ENCODE peak calls at places on chromosomes 6 and 20, in seven cellular contexts. N, F, Z, B, T, W and R are unnamed samples.

GRCh38 chr6:53056273-53056672 is 8.9 kb upstream of the FBXO9 start:
- DNase-seq in F (no peak), N (no peak), Z (no peak), B (no peak), T (no peak), W (no peak), R (no peak)

GRCh38 chr6:3088446-3088845 is 20.2 kb downstream of the RIPK1 start:
- DNase-seq in B (no peak), N (no peak), Z (peak; percentile 11), W (no peak), F (no peak), T (no peak), R (peak; percentile 49)

GRCh38 chr6:3571206-3571815 is 114.5 kb upstream of the SLC22A23 start:
- DNase-seq in F (no peak), N (no peak), Z (peak; percentile 29), T (no peak), B (no peak), W (no peak), R (no peak)

GRCh38 chr6:125789167-125789566 is 1.6 kb upstream of the NCOA7 start:
- DNase-seq in B (no peak), T (no peak), N (no peak), W (no peak), F (no peak), Z (no peak), R (no peak)

GRCh38 chr6:71294121-71294523 is 5.5 kb downstream of the OGFRL1 start:
- DNase-seq in T (no peak), W (no peak), Z (peak; percentile 90), B (no peak), N (peak; percentile 99), F (no peak), R (peak; percentile 97)

GRCh38 chr6:113595921-113596376 is 261.2 kb upstream of the MARCKS start:
- DNase-seq in B (no peak), F (no peak), W (no peak), N (peak; percentile 77), Z (peak; percentile 47), T (no peak), R (peak; percentile 72)

GRCh38 chr6:40642190-40642589 is 55.0 kb upstream of the LRFN2 start:
- DNase-seq in T (no peak), W (no peak), B (no peak), Z (no peak), N (no peak), F (no peak), R (no peak)

GRCh38 chr6:12761376-12762115 is 45.0 kb downstream of the PHACTR1 start:
- DNase-seq in W (peak; percentile 29), F (no peak), N (no peak), Z (peak; percentile 20), T (no peak), B (no peak), R (peak; percentile 34)

GRCh38 chr6:44301782-44302564 is 11.2 kb downstream of the AARS2 start:
- DNase-seq in W (no peak), N (no peak), Z (no peak), F (no peak), B (no peak), T (no peak), R (no peak)

GRCh38 chr6:90253631-90254030 is 43.0 kb downstream of the BACH2 start:
- DNase-seq in W (no peak), Z (no peak), B (no peak), F (no peak), T (no peak), N (no peak), R (no peak)

GRCh38 chr20:87372-87771 is at the start of gene DEFB125:
- DNase-seq in F (no peak), Z (no peak), N (no peak), T (no peak), B (no peak), W (no peak), R (no peak)

GRCh38 chr20:61899971-61900370 is 165.7 kb downstream of the TAF4 start:
- DNase-seq in Z (no peak), F (no peak), N (no peak), W (no peak), B (no peak), T (peak; percentile 47), R (no peak)

GRCh38 chr20:380763-381580 is 412 bp downstream of the TRIB3 start:
- DNase-seq in B (peak; percentile 88), T (peak; percentile 81), F (peak; percentile 81), Z (peak; percentile 75), N (no peak), W (no peak), R (peak; percentile 58)

GRCh38 chr6:89553446-89553845 is 85.1 kb downstream of the LYRM2 start:
- DNase-seq in N (no peak), T (no peak), F (no peak), W (no peak), B (no peak), Z (no peak), R (no peak)

GRCh38 chr6:32194388-32194787 is 1.9 kb upstream of the GPSM3 start:
- DNase-seq in T (no peak), W (no peak), F (no peak), B (no peak), N (no peak), Z (no peak), R (no peak)

GRCh38 chr20:11716239-11716944 is 201.3 kb upstream of the BTBD3 start:
- DNase-seq in T (no peak), W (peak; percentile 17), Z (peak; percentile 31), N (peak; percentile 97), B (peak; percentile 66), F (peak; percentile 0), R (peak; percentile 96)

GRCh38 chr6:55433446-55434130 is 106.3 kb downstream of the GFRAL start:
- DNase-seq in N (no peak), T (no peak), B (no peak), Z (peak; percentile 52), F (no peak), W (no peak), R (peak; percentile 40)

GRCh38 chr20:31835554-31835953 is 9.8 kb downstream of the FOXS1 start:
- DNase-seq in F (no peak), W (no peak), N (no peak), T (no peak), Z (no peak), B (no peak), R (no peak)

GRCh38 chr20:10733122-10733521 is 59.3 kb upstream of the JAG1 start:
- DNase-seq in B (no peak), W (no peak), F (peak; percentile 19), T (no peak), Z (no peak), N (no peak), R (no peak)

GRCh38 chr6:4803343-4803744 is 27.1 kb downstream of the CDYL start:
- DNase-seq in B (no peak), N (no peak), F (no peak), W (no peak), Z (no peak), T (no peak), R (no peak)

GRCh38 chr6:169070506-169071176 is 183.0 kb downstream of the THBS2 start:
- DNase-seq in N (peak; percentile 97), F (no peak), B (peak; percentile 80), W (peak; percentile 100), T (peak; percentile 80), Z (peak; percentile 98), R (peak; percentile 99)
- TF ChIP-seq CTCF in N (peak; percentile 11), F (no peak), B (no peak), W (peak; percentile 18), T (no peak), Z (peak; percentile 23), R (peak; percentile 19)

DNA sequence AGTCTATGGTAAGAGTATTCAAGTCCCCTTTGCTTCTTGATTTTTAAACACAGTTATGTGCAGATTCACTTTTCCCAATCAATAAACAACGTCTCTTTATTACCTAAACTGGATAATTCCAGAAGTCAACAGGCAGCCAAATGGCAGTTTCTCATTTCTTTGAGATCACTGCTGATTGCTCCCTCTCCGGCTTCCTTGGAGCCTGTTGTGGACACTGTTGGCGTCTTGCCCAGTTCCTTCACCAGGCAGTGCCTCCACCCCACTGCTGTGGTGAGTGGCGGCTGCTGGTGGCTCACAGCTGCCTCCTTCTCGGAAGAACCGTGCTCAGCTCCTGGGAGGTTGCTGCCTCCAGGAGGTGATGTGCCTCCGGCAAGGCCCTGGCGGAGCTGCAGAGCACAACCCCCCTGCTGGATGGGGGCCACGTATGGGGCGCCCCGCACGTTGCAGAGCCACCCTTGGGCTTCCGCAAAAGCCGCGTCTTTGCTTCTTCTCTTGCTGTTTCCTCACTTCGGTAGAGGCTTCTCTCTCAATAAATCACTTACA is 105.1 kb upstream of the CNKSR3 start:
- DNase-seq in W (peak; percentile 90), F (no peak), T (peak; percentile 82), N (peak; percentile 51), B (peak; percentile 66), Z (peak; percentile 88), R (peak; percentile 75)
- H3K4me3 ChIP-seq in W (no peak overlapping the region), F (no peak overlapping the region), T (no peak overlapping the region), N (no peak overlapping the region), B (no peak overlapping the region), Z (no peak overlapping the region), R (no peak overlapping the region)

DNA sequence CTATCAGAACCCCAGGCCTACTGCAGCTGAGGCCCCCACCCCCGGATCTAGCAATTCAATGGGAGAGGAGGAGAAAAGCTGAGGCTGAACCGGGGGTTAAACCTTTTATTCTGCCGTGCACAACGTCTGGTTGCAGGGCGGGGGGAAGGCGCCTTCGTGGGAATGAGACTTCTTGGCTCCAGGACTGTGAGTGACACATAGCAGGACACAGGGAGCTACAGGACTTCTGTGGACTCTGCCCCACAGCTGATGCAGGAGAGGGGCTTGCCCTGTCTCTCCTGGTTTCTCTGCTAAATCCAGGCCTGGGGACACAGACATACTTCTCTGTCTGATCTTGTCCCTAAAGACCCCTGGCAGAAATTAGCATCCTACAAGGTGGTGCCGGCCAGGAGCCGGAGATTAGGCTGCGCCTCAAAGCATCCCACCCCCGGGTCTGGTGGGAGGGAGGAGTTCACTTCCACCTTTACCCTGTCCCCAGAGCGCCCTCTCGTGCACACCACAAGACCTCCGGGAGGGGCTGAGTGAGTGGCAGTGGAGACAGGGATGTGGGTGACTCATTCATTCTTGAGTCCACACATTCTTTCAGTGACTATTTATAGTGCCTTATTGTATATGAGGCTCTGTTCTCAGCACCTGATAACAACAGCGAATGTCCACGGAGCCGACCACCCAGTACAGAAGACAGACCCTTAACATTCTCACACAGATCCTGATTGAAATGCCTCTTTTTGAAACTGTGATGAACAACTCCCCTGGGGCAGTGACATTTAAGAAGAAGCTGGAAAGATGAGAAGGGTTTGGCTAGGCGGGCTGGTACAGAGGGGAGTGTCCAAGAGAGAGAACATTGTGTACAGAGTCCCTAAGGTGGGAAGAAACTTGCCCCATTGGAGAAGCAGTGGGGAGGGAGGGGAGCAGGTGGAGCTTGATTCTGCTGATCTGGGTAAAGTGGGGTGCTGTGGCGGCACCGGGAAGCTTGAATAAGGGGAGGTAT is 38.9 kb downstream of the GMPR start:
- DNase-seq in Z (peak; percentile 90), F (peak; percentile 57), B (peak; percentile 94), W (peak; percentile 94), T (peak; percentile 80), N (peak; percentile 70), R (peak; percentile 90)
- TF ChIP-seq CTCF in Z (peak; percentile 59), F (peak; percentile 39), B (peak; percentile 63), W (peak; percentile 66), T (no peak), N (peak; percentile 65), R (peak; percentile 70)

DNA sequence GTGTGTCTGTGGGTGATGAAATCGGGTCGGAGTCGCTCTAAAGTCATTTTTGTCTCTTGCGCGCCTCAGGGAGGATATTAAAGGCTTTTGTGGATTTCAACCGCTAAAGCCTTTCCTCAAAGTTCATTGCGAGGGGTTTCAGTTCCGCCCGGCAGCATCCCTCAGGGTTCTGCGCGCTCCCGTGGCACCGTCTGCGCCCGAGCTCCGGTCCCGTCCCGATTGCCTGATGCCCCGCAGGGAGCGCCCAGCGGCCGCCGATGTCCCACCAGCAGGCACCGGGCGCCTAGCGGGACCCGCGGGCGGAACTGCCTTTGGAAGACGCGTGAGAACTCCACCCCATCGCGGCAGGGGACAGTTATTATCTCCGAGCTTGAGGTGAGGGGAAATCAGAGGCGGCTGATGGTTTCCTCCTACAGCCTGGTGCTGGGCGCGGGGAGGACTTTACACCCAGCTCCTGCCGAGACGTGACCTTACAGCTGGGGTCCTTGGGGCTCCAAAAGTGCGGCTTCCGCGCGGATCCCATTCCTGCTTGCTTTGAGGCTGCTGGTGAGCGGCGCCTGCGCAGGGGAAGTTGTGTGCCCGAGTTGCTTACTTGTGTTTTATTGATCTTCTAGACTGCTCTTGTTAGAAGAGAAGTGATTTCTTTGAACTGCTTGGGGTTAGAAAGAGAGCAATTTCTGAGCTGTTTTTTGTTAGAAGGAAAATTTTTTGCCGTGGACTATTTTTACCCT is 27.1 kb downstream of the ULBP1 start:
- DNase-seq in N (no peak), W (no peak), T (no peak), F (no peak), Z (no peak), B (peak; percentile 23), R (no peak)
- H3K4me3 ChIP-seq in N (peak overlapping the region; percentile 17), W (peak overlapping the region; percentile 10), T (peak overlapping the region; percentile 18), F (peak overlapping the region; percentile 18), Z (peak overlapping the region; percentile 14), B (peak overlapping the region; percentile 26), R (no peak overlapping the region)